ENCODE peak calls at places on chromosomes 6 and 20, in four cellular contexts. Z is fibroblast of villous mesenchyme, W is Panc1, N is choroid plexus epithelial cell. A is an unnamed sample.

GRCh38 chr6:70134542-70134941 is 168.3 kb downstream of the COL9A1 start:
- DNase-seq in W (no peak), N (no peak), Z (no peak), A (no peak)

GRCh38 chr6:152595507-152595906 is 41.7 kb downstream of the SYNE1 start:
- DNase-seq in Z (peak), N (peak), W (no peak), A (peak)

GRCh38 chr20:60228255-60228654 is 270.0 kb downstream of the CDH26 start:
- DNase-seq in W (no peak), Z (no peak), N (no peak), A (peak)

GRCh38 chr6:88512951-88513350 is 346.8 kb upstream of the CNR1 start:
- DNase-seq in Z (no peak), N (no peak), W (no peak), A (peak)

GRCh38 chr6:73942581-73942980 is 246.6 kb downstream of the CD109 start:
- DNase-seq in N (peak), W (peak), Z (peak), A (peak)

GRCh38 chr6:42365021-42365420 is 86.7 kb downstream of the TRERF1 start:
- DNase-seq in W (no peak), Z (no peak), N (no peak), A (peak)

GRCh38 chr6:71533939-71534379 is 245.3 kb downstream of the OGFRL1 start:
- DNase-seq in N (peak), Z (peak), W (no peak), A (peak)

GRCh38 chr20:32524871-32525501 is 60.1 kb downstream of the NOL4L start:
- DNase-seq in W (no peak), N (no peak), Z (no peak), A (peak)

GRCh38 chr6:69913361-69913760 is 47.0 kb downstream of the COL19A1 start:
- DNase-seq in Z (no peak), W (no peak), N (no peak), A (no peak)

GRCh38 chr6:50850223-50850751 is 31.6 kb downstream of the TFAP2B start:
- DNase-seq in Z (no peak), N (no peak), W (no peak), A (peak)

GRCh38 chr6:34061348-34061747 is 84.5 kb downstream of the GRM4 start:
- DNase-seq in W (no peak), N (no peak), Z (no peak), A (no peak)

GRCh38 chr6:34064675-34065074 is 81.2 kb downstream of the GRM4 start:
- DNase-seq in W (no peak), N (no peak), Z (no peak), A (no peak)

GRCh38 chr6:34063641-34064040 is 82.2 kb downstream of the GRM4 start:
- DNase-seq in N (no peak), Z (peak), W (no peak), A (no peak)

GRCh38 chr6:34062156-34062555 is 83.7 kb downstream of the GRM4 start:
- DNase-seq in Z (no peak), N (no peak), W (no peak), A (no peak)

GRCh38 chr6:34062815-34063214 is 83.1 kb downstream of the GRM4 start:
- DNase-seq in W (no peak), Z (no peak), N (no peak), A (no peak)
- TF ChIP-seq CTCF in W (peak), Z (no peak), N (peak), A (no peak)

GRCh38 chr20:51631953-51632352 is 89.4 kb upstream of the NFATC2 start:
- DNase-seq in Z (no peak), W (no peak), N (no peak), A (no peak)

GRCh38 chr20:51629399-51630058 is 87.0 kb upstream of the NFATC2 start:
- DNase-seq in N (no peak), Z (no peak), W (no peak), A (no peak)

GRCh38 chr20:51633430-51633829 is 90.9 kb upstream of the NFATC2 start:
- DNase-seq in W (no peak), N (no peak), Z (no peak), A (no peak)

GRCh38 chr20:51628533-51629398 is 86.2 kb upstream of the NFATC2 start:
- DNase-seq in N (peak), W (no peak), Z (peak), A (peak)

GRCh38 chr20:51631011-51631950 is 88.8 kb upstream of the NFATC2 start:
- DNase-seq in W (peak), N (peak), Z (peak), A (peak)
- H3K4me3 ChIP-seq in W (peak), N (peak), Z (peak), A (no peak)

GRCh38 chr20:50520222-50520877 is 10.2 kb downstream of the PTPN1 start:
- DNase-seq in W (no peak), N (no peak), Z (no peak), A (no peak)

GRCh38 chr20:50518270-50518721 is 8.1 kb downstream of the PTPN1 start:
- DNase-seq in W (no peak), Z (peak), N (peak), A (peak)

GRCh38 chr20:50521221-50521642 is 11.0 kb downstream of the PTPN1 start:
- DNase-seq in Z (no peak), W (no peak), N (no peak), A (no peak)

GRCh38 chr20:50517817-50518154 is 7.6 kb downstream of the PTPN1 start:
- DNase-seq in W (no peak), N (no peak), Z (peak), A (no peak)

GRCh38 chr20:50519036-50519780 is 9.0 kb downstream of the PTPN1 start:
- DNase-seq in Z (peak), N (no peak), W (no peak), A (no peak)
- TF ChIP-seq CTCF in Z (no peak), N (no peak), W (no peak), A (no peak)

GRCh38 chr6:79422666-79423065 is 114.6 kb downstream of the LCA5 start:
- DNase-seq in W (no peak), Z (no peak), N (no peak), A (no peak)

GRCh38 chr6:79420054-79420453 is 117.2 kb downstream of the LCA5 start:
- DNase-seq in Z (no peak), N (peak), W (no peak), A (no peak)

GRCh38 chr6:79423216-79423615 is 114.0 kb downstream of the LCA5 start:
- DNase-seq in N (no peak), Z (no peak), W (no peak), A (no peak)

GRCh38 chr6:79421707-79422484 is 115.3 kb downstream of the LCA5 start:
- DNase-seq in N (peak), W (no peak), Z (peak), A (peak)

DNA sequence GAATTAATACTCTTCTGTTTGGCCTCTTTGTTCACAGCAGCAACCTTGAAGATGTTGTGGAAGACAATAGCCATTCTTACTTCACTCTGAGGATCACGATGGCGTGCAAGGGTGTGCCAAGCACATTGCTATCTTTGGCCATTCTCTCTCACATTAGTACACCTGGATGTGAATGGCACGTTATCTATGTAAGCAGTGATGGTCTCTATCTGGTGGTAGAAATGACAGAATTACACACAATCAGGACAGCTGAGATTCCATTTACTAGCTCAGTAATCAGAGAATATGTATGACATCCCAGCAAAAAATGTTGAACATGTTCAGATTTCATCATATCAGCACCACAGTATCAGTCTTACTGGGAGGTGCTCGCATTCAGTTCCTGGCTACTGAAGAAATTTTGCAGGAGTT is 116.2 kb downstream of the LCA5 start:
- DNase-seq in W (no peak), Z (peak), N (peak), A (peak)
- H3K4me3 ChIP-seq in W (no peak), Z (no peak), N (no peak), A (no peak)

GRCh38 chr6:162736933-162737332 is 9.2 kb downstream of the PACRG start:
- DNase-seq in W (no peak), Z (no peak), N (no peak), A (peak)
- TF ChIP-seq CTCF in W (peak), Z (no peak), N (no peak), A (peak)

GRCh38 chr6:116327803-116328527 is 42.8 kb upstream of the DSE start:
- DNase-seq in Z (peak), N (peak), W (no peak), A (no peak)
- H3K4me3 ChIP-seq in Z (no peak), N (no peak), W (no peak), A (no peak)

DNA sequence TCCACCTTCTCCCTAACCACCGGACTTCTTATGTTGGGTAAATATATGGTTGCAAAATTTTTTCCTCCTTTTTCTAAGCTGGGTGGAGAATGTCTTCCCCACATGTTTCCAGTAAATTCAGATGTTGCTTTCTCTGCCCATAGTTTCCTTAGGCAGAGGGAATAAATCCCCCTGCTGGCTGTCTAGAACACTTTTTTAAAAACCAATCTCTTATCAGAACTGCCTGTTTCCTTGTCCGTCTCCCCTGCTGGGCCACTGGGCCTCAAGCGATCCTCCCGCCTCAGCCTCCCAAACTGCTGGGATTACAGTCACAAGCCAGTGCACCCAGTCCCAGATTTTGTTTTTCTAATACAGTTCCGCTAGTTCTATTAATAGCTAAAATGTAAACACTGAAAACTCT is 9.9 kb upstream of the WFDC2 start:
- DNase-seq in Z (peak), N (peak), W (no peak), A (no peak)
- TF ChIP-seq CTCF in Z (peak), N (peak), W (peak), A (peak)

DNA sequence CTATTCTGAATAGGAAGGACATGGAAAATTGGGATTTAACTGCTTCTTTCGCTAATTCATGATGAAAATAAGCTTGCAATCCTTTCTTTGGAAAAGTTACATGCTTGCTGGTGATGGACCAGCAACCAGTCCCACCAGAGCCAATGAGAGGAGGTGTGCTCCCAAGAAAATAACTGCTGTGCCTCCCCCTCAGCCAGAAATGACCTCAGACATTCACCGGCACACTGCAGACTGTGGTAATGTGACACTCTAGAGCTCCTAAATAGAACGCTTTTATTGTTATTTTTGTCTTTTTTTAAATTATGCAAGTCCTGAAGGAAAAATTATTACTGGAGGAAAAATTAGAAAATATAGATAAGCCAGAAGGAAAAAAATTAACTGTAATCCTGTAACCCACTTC is 2.6 kb downstream of the PYGB start:
- DNase-seq in W (no peak), Z (peak), N (peak), A (peak)
- H3K4me3 ChIP-seq in W (peak), Z (peak), N (peak), A (peak)

GRCh38 chr6:100657678-100658330 is 193.1 kb upstream of the SIM1 start:
- DNase-seq in Z (no peak), W (peak), N (peak), A (peak)
- TF ChIP-seq CTCF in Z (peak), W (peak), N (peak), A (peak)

GRCh38 chr6:26569433-26569764 is 27.4 kb upstream of the ABT1 start:
- DNase-seq in N (no peak), W (no peak), Z (no peak), A (peak)

GRCh38 chr6:26575494-26575939 is 21.2 kb upstream of the ABT1 start:
- DNase-seq in Z (no peak), W (peak), N (peak), A (peak)

GRCh38 chr6:26571592-26572296 is 25.0 kb upstream of the ABT1 start:
- DNase-seq in W (peak), N (peak), Z (peak), A (peak)

GRCh38 chr6:26568601-26569432 is 27.9 kb upstream of the ABT1 start:
- DNase-seq in W (peak), N (peak), Z (peak), A (peak)

DNA sequence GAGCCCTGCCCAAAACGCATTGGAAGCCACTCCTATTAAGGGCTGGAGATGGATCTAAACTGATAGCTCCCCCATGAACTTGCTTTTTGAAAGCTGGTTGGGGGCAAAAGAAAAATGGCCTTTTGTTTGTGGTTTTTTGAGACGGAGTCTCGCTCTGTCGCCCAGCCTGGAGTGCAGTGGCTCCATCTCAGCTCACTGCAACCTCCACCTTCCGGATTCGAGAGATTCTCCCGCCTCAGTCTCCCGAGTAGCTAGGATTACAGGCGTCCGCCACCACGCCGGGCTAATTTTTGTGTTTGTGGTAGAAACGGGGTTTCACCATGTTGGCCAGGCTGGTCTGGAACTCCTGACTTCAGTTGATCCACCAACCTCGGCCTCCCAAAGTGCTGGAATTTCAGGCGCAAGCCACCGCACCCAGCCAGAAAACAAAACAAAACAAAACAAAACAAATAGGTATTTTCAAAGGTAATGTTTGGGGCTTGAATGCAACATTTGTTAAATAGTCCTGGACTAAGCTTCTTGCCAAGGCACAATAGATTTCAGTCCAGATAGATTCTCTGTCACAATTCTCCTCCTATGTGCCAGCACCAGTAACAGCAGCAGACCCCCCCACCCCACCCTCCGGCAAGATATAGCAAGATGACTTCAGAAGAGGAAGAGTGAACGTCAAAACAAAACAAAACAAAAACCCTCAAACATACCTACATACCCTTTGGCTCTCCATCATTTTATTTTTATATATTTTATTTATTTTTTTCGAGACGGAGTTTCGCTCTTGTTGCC is 26.5 kb upstream of the ABT1 start:
- DNase-seq in N (no peak), W (no peak), Z (no peak), A (no peak)
- H3K4me3 ChIP-seq in N (no peak), W (no peak), Z (no peak), A (no peak)

A was measured in epithelial cell of esophagus.